ENCODE peak calls at places on chromosomes 11 and 22, in ten cellular contexts. L, P, A, S, I, O, H, C, X and D are unnamed samples.

GRCh38 chr11:128210148-128210940 is 377.0 kb downstream of the ETS1 start:
- DNase-seq in S (no peak), O (no peak), P (peak), C (no peak), X (peak), H (no peak), A (no peak), I (no peak), L (no peak), D (no peak)

GRCh38 chr22:46678785-46679700 is 58.9 kb downstream of the GRAMD4 start:
- DNase-seq in X (no peak), O (no peak), L (no peak), I (no peak), A (no peak), P (no peak), S (no peak), C (no peak), H (no peak), D (no peak)

GRCh38 chr11:87439981-87440760 is 402.4 kb downstream of the TMEM135 start:
- DNase-seq in L (no peak), H (no peak), A (no peak), P (no peak), I (no peak), O (no peak), S (no peak), C (no peak), X (no peak), D (no peak)

GRCh38 chr11:72578541-72578940 is 95.7 kb downstream of the PDE2A start:
- DNase-seq in C (no peak), L (peak), S (peak), X (no peak), A (no peak), H (no peak), P (peak), O (no peak), I (peak), D (no peak)

GRCh38 chr11:61960532-61960931 is 6.9 kb downstream of the FTH1 start:
- DNase-seq in H (no peak), I (no peak), P (no peak), O (no peak), L (no peak), S (peak), A (no peak), C (no peak), X (no peak), D (no peak)

GRCh38 chr11:130441726-130442125 is 6.7 kb upstream of the ADAMTS15 start:
- DNase-seq in P (no peak), O (no peak), X (no peak), C (no peak), H (no peak), I (no peak), L (no peak), A (no peak), S (no peak), D (no peak)

GRCh38 chr11:60130496-60130895 is 42.0 kb downstream of the MS4A2 start:
- DNase-seq in L (peak), P (no peak), A (no peak), X (peak), C (no peak), S (no peak), H (no peak), O (peak), I (no peak), D (no peak)

GRCh38 chr22:19143967-19144400 is 467 bp downstream of the ESS2 start:
- DNase-seq in I (no peak), S (no peak), C (no peak), A (no peak), H (no peak), O (peak), P (no peak), X (no peak), L (no peak), D (no peak)

GRCh38 chr11:84091212-84091986 is 805.2 kb upstream of the CCDC90B start:
- DNase-seq in P (no peak), L (no peak), I (no peak), S (no peak), O (no peak), C (no peak), X (no peak), H (no peak), A (no peak), D (no peak)

GRCh38 chr11:28969832-28970231 is 861.6 kb downstream of the METTL15 start:
- DNase-seq in I (no peak), A (no peak), O (no peak), H (no peak), L (no peak), P (no peak), X (peak), C (no peak), S (no peak), D (no peak)

GRCh38 chr22:28034760-28035401 is 115.8 kb upstream of the PITPNB start:
- DNase-seq in O (no peak), S (peak), X (no peak), H (peak), C (peak), A (no peak), L (peak), P (peak), I (peak), D (peak)

GRCh38 chr22:29473001-29473400 is 7.0 kb upstream of the NEFH start:
- DNase-seq in L (no peak), O (no peak), S (no peak), X (no peak), I (no peak), P (no peak), A (no peak), C (no peak), H (no peak), D (no peak)

GRCh38 chr22:38554281-38554680 is 15.7 kb downstream of the DMC1 start:
- DNase-seq in I (no peak), X (no peak), S (no peak), A (no peak), P (no peak), H (no peak), C (no peak), L (no peak), O (no peak), D (no peak)

DNA sequence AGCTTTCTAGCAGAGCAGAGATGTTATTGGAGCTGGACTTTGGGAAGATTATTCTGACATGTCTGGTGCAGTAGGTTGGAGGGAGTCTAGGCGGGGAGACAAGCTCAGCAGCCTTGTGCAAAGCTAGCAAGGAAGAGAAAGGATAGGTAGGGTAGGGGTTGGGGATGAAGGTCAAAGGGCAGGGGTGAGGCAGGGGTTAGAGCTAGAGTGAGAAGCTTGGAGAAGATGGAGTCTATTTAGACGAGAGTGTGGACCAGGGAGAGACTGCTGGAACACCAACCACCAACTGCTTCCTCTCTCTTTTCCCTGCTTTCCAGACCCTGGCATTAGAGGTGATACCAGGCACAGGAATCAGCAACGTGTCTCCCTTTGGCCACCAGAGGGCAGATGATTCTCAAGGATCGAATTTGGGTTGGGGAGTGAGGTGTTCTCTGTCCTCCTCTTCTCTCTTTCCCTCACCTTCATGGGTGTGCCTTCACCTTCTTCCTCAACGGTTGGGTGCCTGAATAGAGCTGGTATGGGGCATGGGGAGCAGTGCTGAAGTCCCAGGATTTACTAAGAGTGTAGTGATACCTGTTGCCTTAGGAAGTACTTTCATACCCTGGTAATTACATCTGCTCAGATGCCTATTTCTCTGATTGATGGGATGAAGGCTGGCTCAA is 1.8 kb upstream of the MARK2 start:
- DNase-seq in A (no peak), X (peak), C (peak), I (peak), H (peak), L (peak), O (peak), S (peak), P (peak), D (peak)
- TF ChIP-seq EP300 in A (no peak), X (no peak), C (no peak), I (no peak), H (no peak), L (no peak), O (no peak), S (no peak), P (no peak), D (no peak)

DNA sequence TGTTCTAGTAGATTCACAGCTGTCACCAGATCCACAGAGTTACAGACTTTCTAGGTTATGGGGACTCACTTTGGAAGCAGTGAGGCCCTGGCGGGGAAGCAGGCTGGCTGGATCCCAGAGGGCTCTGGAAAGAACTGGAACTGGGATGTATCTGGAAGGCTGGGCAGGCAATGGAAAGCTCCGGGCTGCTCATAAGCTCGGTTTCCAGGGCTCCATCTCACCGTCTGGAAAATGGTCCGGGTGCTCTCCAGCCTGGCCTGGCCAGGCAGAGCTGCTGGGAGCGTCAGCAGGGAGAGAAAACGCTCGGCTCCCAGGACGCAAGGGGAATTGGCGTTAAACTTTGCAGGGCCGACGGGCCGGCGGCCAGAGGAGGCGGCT is 339 bp upstream of the SEZ6L start:
- DNase-seq in I (peak), S (no peak), P (no peak), H (no peak), C (no peak), X (no peak), A (no peak), L (no peak), O (no peak), D (no peak)
- TF ChIP-seq EP300 in I (no peak), S (no peak), P (no peak), H (no peak), C (no peak), X (no peak), A (no peak), L (no peak), O (no peak), D (no peak)

GRCh38 chr22:22061085-22062077 is 78.8 kb upstream of the TOP3B start:
- DNase-seq in H (no peak), I (peak), C (peak), O (no peak), P (peak), L (no peak), A (no peak), S (no peak), X (peak), D (peak)
- TF ChIP-seq EP300 in H (no peak), I (peak), C (no peak), O (peak), P (no peak), L (no peak), A (no peak), S (no peak), X (no peak), D (peak)

DNA sequence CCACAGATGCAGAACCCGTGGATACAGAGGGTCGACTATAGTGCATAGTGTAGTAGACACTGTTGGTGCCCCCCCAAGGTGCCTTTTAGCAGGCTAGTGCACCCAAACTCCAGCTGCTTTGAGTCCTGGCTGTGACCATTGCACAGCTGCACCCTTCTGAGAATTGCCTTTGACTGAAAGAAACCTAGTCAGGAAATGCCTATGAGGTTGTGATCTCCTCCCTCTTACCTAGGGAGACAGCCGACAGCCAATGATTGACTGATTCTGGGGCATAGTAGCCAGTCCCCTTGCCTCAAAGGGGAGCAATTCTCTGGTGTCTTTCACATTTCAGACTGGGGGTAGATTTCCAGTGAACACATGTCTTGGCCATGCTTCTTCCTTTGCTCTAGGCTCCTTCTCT is 74.2 kb downstream of the DCDC1 start:
- DNase-seq in L (no peak), A (no peak), O (no peak), X (no peak), P (no peak), H (no peak), C (no peak), I (no peak), S (no peak), D (no peak)
- TF ChIP-seq EP300 in L (no peak), A (no peak), O (no peak), X (no peak), P (no peak), H (no peak), C (no peak), I (no peak), S (no peak), D (no peak)